ENCODE peak calls at places on chromosomes 2 and 18, in six cellular contexts. Q is endothelial cell, G is T-cell, L is transverse colon, H is amniotic epithelial cell, S is T-helper 9 cell. D is an unnamed sample.

GRCh38 chr2:41061371-41061770 is 609.5 kb upstream of the SLC8A1 start:
- DNase-seq in Q (no peak), G (no peak), L (no peak), H (peak), S (no peak), D (no peak)

GRCh38 chr2:128727914-128728313 is 409.2 kb upstream of the HS6ST1 start:
- DNase-seq in Q (no peak), G (no peak), L (no peak), H (peak), S (no peak), D (no peak)

GRCh38 chr2:5482929-5483331 is 209.3 kb upstream of the SOX11 start:
- DNase-seq in Q (no peak), G (no peak), L (no peak), H (no peak), S (no peak), D (no peak)

GRCh38 chr2:95063401-95063958 is 38.0 kb downstream of the MAL start:
- DNase-seq in Q (no peak), G (no peak), L (no peak), H (no peak), S (no peak), D (no peak)

GRCh38 chr2:88450925-88451575 is 1.4 kb downstream of the FOXI3 start:
- DNase-seq in Q (no peak), G (no peak), L (no peak), H (no peak), S (no peak), D (peak)

GRCh38 chr2:24203029-24203786 is 28.4 kb downstream of the FAM228A start:
- DNase-seq in Q (no peak), G (no peak), L (no peak), H (no peak), S (no peak), D (no peak)

GRCh38 chr2:66830881-66831280 is 396.0 kb downstream of the MEIS1 start:
- DNase-seq in Q (no peak), G (no peak), L (no peak), H (no peak), S (no peak), D (no peak)

GRCh38 chr2:5689790-5690189 is 2.4 kb upstream of the SOX11 start:
- DNase-seq in Q (no peak), G (no peak), L (no peak), H (no peak), S (no peak), D (no peak)

GRCh38 chr2:20525041-20526035 is 78.5 kb downstream of the RHOB start:
- DNase-seq in Q (no peak), G (no peak), L (peak), H (no peak), S (no peak), D (no peak)

GRCh38 chr2:234839285-234839684 is 112.5 kb upstream of the SH3BP4 start:
- DNase-seq in Q (no peak), G (no peak), L (no peak), H (no peak), S (no peak), D (no peak)

GRCh38 chr2:225697936-225698335 is 298.4 kb downstream of the NYAP2 start:
- DNase-seq in Q (no peak), G (no peak), L (no peak), H (no peak), S (no peak), D (no peak)

GRCh38 chr2:88197732-88198131 is 27.6 kb downstream of the THNSL2 start:
- DNase-seq in Q (no peak), G (no peak), L (no peak), H (no peak), S (no peak), D (no peak)

GRCh38 chr2:215622836-215623235 is 187.0 kb upstream of the FN1 start:
- DNase-seq in Q (no peak), G (no peak), L (no peak), H (no peak), S (no peak), D (no peak)

GRCh38 chr18:9321017-9321452 is 13.5 kb upstream of the TWSG1 start:
- DNase-seq in Q (no peak), G (no peak), L (no peak), H (peak), S (no peak), D (no peak)

GRCh38 chr2:36965196-36965595 is 1.1 kb downstream of the STRN start:
- DNase-seq in Q (no peak), G (no peak), L (no peak), H (peak), S (no peak), D (no peak)

GRCh38 chr2:88483200-88483599 is 30.7 kb upstream of the FOXI3 start:
- DNase-seq in Q (no peak), G (no peak), L (no peak), H (no peak), S (no peak), D (no peak)

GRCh38 chr18:59041819-59042476 is 97.7 kb upstream of the SEC11C start:
- DNase-seq in Q (no peak), G (no peak), L (no peak), H (no peak), S (no peak), D (no peak)

GRCh38 chr2:225052703-225053102 is 10.4 kb upstream of the DOCK10 start:
- DNase-seq in Q (no peak), G (peak), L (no peak), H (no peak), S (no peak), D (no peak)

GRCh38 chr2:1727101-1727771 is 17.1 kb downstream of the PXDN start:
- DNase-seq in Q (no peak), G (no peak), L (peak), H (no peak), S (no peak), D (no peak)